ENCODE peak calls at places on chromosomes 3 and 15, in nine cellular contexts. One of them, this sample, is unnamed.

GRCh38 chr3:10495003-10495402 is 10.4 kb downstream of the ATP2B2 start:
- DNase-seq in nephron progenitor cell: no peak
- DNase-seq in activated CD4-positive, alpha-beta T cell treated with anti-CD3 and anti-CD28 coated beads for 1 hour: no peak
- DNase-seq in aorta: no peak
- DNase-seq in naive B cell: no peak
- DNase-seq in IMR-90: peak
- DNase-seq in breast epithelium: peak
- DNase-seq in astrocyte of the spinal cord: peak
- DNase-seq in psoas muscle: peak
- DNase-seq in this sample: no peak

GRCh38 chr15:79595995-79596622 is 164.0 kb downstream of the MINAR1 start:
- DNase-seq in aorta: peak
- DNase-seq in activated CD4-positive, alpha-beta T cell treated with anti-CD3 and anti-CD28 coated beads for 1 hour: no peak
- DNase-seq in IMR-90: peak
- DNase-seq in nephron progenitor cell: peak
- DNase-seq in psoas muscle: no peak
- DNase-seq in astrocyte of the spinal cord: peak
- DNase-seq in naive B cell: peak
- DNase-seq in breast epithelium: no peak
- DNase-seq in this sample: no peak

GRCh38 chr15:92394327-92395175 is 870 bp downstream of the ST8SIA2 start:
- DNase-seq in nephron progenitor cell: peak
- DNase-seq in breast epithelium: no peak
- DNase-seq in IMR-90: no peak
- DNase-seq in psoas muscle: no peak
- DNase-seq in aorta: no peak
- DNase-seq in naive B cell: no peak
- DNase-seq in activated CD4-positive, alpha-beta T cell treated with anti-CD3 and anti-CD28 coated beads for 1 hour: no peak
- DNase-seq in astrocyte of the spinal cord: peak
- DNase-seq in this sample: no peak

GRCh38 chr3:56347219-56347871 is 120.9 kb downstream of the ERC2 start:
- DNase-seq in naive B cell: no peak
- DNase-seq in astrocyte of the spinal cord: no peak
- DNase-seq in breast epithelium: no peak
- DNase-seq in psoas muscle: no peak
- DNase-seq in activated CD4-positive, alpha-beta T cell treated with anti-CD3 and anti-CD28 coated beads for 1 hour: no peak
- DNase-seq in nephron progenitor cell: peak
- DNase-seq in aorta: no peak
- DNase-seq in IMR-90: no peak
- DNase-seq in this sample: no peak

GRCh38 chr3:123449092-123449985 is 449 bp upstream of the ADCY5 start:
- DNase-seq in psoas muscle: peak
- DNase-seq in IMR-90: peak
- DNase-seq in astrocyte of the spinal cord: peak
- DNase-seq in breast epithelium: no peak
- DNase-seq in activated CD4-positive, alpha-beta T cell treated with anti-CD3 and anti-CD28 coated beads for 1 hour: no peak
- DNase-seq in naive B cell: no peak
- DNase-seq in nephron progenitor cell: peak
- DNase-seq in aorta: peak
- DNase-seq in this sample: peak

GRCh38 chr3:34782876-34783275 is 856.4 kb upstream of the ARPP21 start:
- DNase-seq in naive B cell: no peak
- DNase-seq in aorta: no peak
- DNase-seq in breast epithelium: no peak
- DNase-seq in astrocyte of the spinal cord: no peak
- DNase-seq in IMR-90: no peak
- DNase-seq in activated CD4-positive, alpha-beta T cell treated with anti-CD3 and anti-CD28 coated beads for 1 hour: no peak
- DNase-seq in nephron progenitor cell: no peak
- DNase-seq in psoas muscle: no peak
- DNase-seq in this sample: no peak

GRCh38 chr15:77180757-77181156 is 109.8 kb upstream of the TSPAN3 start:
- DNase-seq in activated CD4-positive, alpha-beta T cell treated with anti-CD3 and anti-CD28 coated beads for 1 hour: no peak
- DNase-seq in astrocyte of the spinal cord: no peak
- DNase-seq in breast epithelium: no peak
- DNase-seq in naive B cell: no peak
- DNase-seq in IMR-90: peak
- DNase-seq in psoas muscle: no peak
- DNase-seq in nephron progenitor cell: no peak
- DNase-seq in aorta: no peak
- DNase-seq in this sample: no peak

GRCh38 chr3:113285226-113285625 is 73.9 kb downstream of the BOC start:
- DNase-seq in nephron progenitor cell: no peak
- DNase-seq in breast epithelium: no peak
- DNase-seq in aorta: no peak
- DNase-seq in activated CD4-positive, alpha-beta T cell treated with anti-CD3 and anti-CD28 coated beads for 1 hour: no peak
- DNase-seq in astrocyte of the spinal cord: no peak
- DNase-seq in IMR-90: no peak
- DNase-seq in naive B cell: no peak
- DNase-seq in psoas muscle: no peak
- DNase-seq in this sample: no peak

GRCh38 chr15:90592144-90592887 is 62.6 kb downstream of the CRTC3 start:
- DNase-seq in astrocyte of the spinal cord: peak
- DNase-seq in naive B cell: no peak
- DNase-seq in psoas muscle: no peak
- DNase-seq in nephron progenitor cell: no peak
- DNase-seq in aorta: no peak
- DNase-seq in activated CD4-positive, alpha-beta T cell treated with anti-CD3 and anti-CD28 coated beads for 1 hour: no peak
- DNase-seq in breast epithelium: no peak
- DNase-seq in IMR-90: peak
- DNase-seq in this sample: no peak

This sample was measured in sciatic nerve.